ENCODE peak calls at places on chromosomes 3 and 15, in nine cellular contexts. Q is colonic mucosa, U is astrocyte, D is psoas muscle, T is fibroblast of pulmonary artery, R is fibroblast of mammary gland, E is HCT116, J is fibroblast of villous mesenchyme, L is astrocyte of the spinal cord. A is an unnamed sample.

GRCh38 chr3:132549890-132550578 is 47.0 kb upstream of the ACKR4 start:
- DNase-seq in J (peak), D (no peak), R (peak), T (peak), Q (no peak), L (peak), E (no peak), U (peak), A (peak)

GRCh38 chr3:3015472-3016089 is 94.6 kb downstream of the IL5RA start:
- DNase-seq in R (peak), U (peak), J (peak), E (peak), T (peak), D (no peak), L (peak), Q (peak), A (no peak)

GRCh38 chr3:122758877-122759670 is 34.6 kb downstream of the HSPBAP1 start:
- DNase-seq in U (no peak), J (peak), E (no peak), T (peak), R (peak), Q (no peak), L (no peak), D (no peak), A (peak)

GRCh38 chr3:23712656-23713559 is 92.8 kb upstream of the UBE2E1 start:
- DNase-seq in L (peak), J (peak), T (peak), Q (no peak), D (peak), U (peak), R (peak), E (no peak), A (peak)

GRCh38 chr3:65777050-65777449 is 261.7 kb downstream of the MAGI1 start:
- DNase-seq in J (no peak), T (no peak), R (no peak), Q (no peak), L (no peak), U (no peak), D (no peak), E (no peak), A (no peak)

GRCh38 chr15:60469893-60470641 is 8.9 kb downstream of the ICE2 start:
- DNase-seq in J (peak), D (no peak), E (no peak), Q (no peak), L (peak), R (no peak), U (no peak), T (peak), A (peak)

GRCh38 chr3:31407665-31408064 is 125.1 kb upstream of the STT3B start:
- DNase-seq in Q (no peak), E (no peak), U (peak), J (no peak), L (peak), D (no peak), R (peak), T (peak), A (peak)

GRCh38 chr3:179079537-179079936 is 7.9 kb upstream of the ZMAT3 start:
- DNase-seq in J (no peak), U (no peak), R (no peak), E (no peak), L (no peak), T (no peak), Q (no peak), D (no peak), A (no peak)

GRCh38 chr3:98323425-98323824 is 30.2 kb upstream of the OR5K4 start:
- DNase-seq in U (no peak), L (no peak), D (no peak), T (no peak), R (no peak), E (no peak), Q (no peak), J (no peak), A (no peak)

GRCh38 chr15:68558318-68559305 is 20.2 kb upstream of the CORO2B start:
- DNase-seq in T (no peak), J (no peak), L (no peak), D (no peak), E (no peak), U (no peak), R (no peak), Q (no peak), A (no peak)
- H3K4me3 ChIP-seq in T (no peak), J (no peak), L (peak), D (peak), E (no peak), U (peak), R (peak), Q (peak), A (peak)

GRCh38 chr3:136351351-136351750 is 101.2 kb downstream of the PCCB start:
- DNase-seq in U (peak), L (peak), E (no peak), T (no peak), D (no peak), Q (no peak), J (peak), R (no peak), A (peak)

GRCh38 chr3:136353461-136353860 is 103.3 kb downstream of the PCCB start:
- DNase-seq in U (no peak), L (no peak), D (no peak), Q (no peak), T (no peak), R (no peak), E (no peak), J (no peak), A (no peak)

GRCh38 chr3:136350557-136350956 is 100.4 kb downstream of the PCCB start:
- DNase-seq in E (no peak), D (no peak), Q (no peak), U (peak), R (peak), L (peak), T (peak), J (peak), A (peak)

GRCh38 chr3:136350132-136350531 is 100.0 kb downstream of the PCCB start:
- DNase-seq in U (peak), R (peak), L (peak), Q (no peak), T (peak), D (no peak), J (peak), E (no peak), A (peak)

DNA sequence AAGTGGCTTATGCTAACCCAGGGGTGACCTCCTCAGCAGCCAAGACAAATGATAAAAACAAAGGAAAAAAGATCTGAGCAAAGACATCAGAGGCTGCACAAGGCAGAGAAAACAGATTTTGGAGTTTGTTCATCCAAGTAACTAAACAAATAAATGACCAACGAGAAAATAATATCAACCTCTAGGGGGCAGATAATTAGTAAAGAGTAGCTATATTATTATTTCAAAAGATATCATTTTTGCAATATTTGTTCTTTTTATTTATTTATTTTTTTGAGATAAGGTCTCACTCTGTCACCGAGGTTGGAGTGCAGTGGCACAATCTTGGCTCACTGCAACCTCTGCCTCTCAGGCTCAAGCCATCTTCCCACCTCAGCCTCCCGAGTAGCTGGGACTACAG is 101.8 kb downstream of the PCCB start:
- DNase-seq in R (no peak), D (no peak), L (no peak), U (no peak), E (no peak), Q (no peak), J (no peak), T (no peak), A (no peak)
- TF ChIP-seq CTCF in R (peak), D (no peak), L (no peak), U (peak), E (peak), Q (no peak), J (peak), T (no peak), A (no peak)

GRCh38 chr3:177905173-177905894 is 630.9 kb upstream of the KCNMB2 start:
- DNase-seq in R (peak), D (no peak), E (no peak), J (peak), U (peak), T (peak), L (peak), Q (no peak), A (peak)
- H3K4me3 ChIP-seq in R (no peak), D (no peak), E (no peak), J (no peak), U (peak), T (no peak), L (no peak), Q (no peak), A (no peak)

DNA sequence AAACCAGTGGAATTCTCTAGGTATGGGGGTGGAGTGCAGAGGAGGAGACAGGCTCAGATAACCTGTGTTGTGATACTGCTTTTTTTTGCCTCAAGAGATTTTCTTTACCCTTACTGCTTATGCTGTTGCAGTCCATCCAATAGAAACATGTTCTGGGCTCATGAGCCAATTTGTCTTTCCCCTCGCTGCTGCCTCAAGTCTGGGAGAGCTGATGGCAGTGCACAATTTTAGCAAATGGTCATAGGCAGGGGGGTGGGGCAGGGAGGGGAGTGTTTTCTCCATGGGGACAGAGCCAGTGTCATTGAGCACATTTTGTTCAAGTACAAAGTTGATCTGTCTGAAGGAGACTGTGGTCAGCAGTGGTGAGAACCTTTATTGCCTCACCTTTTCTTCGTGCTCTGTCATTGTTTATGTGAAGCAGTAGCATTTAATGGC is 134.9 kb downstream of the MBNL1 start:
- DNase-seq in E (no peak), Q (no peak), J (peak), D (peak), T (peak), L (no peak), R (peak), U (peak), A (no peak)
- TF ChIP-seq CTCF in E (no peak), Q (no peak), J (no peak), D (no peak), T (no peak), L (no peak), R (no peak), U (no peak), A (no peak)

GRCh38 chr15:99017322-99017701 is 9.7 kb upstream of the PGPEP1L start:
- DNase-seq in Q (no peak), U (no peak), D (no peak), R (no peak), L (no peak), E (no peak), T (no peak), J (no peak), A (no peak)

GRCh38 chr15:99010743-99011142 is 3.2 kb upstream of the PGPEP1L start:
- DNase-seq in E (no peak), L (no peak), Q (no peak), U (peak), R (no peak), T (peak), J (no peak), D (no peak), A (peak)

GRCh38 chr15:99015677-99016568 is 8.3 kb upstream of the PGPEP1L start:
- DNase-seq in T (no peak), D (no peak), J (no peak), L (no peak), R (no peak), E (no peak), U (no peak), Q (no peak), A (no peak)

GRCh38 chr15:99016680-99017321 is 9.2 kb upstream of the PGPEP1L start:
- DNase-seq in E (no peak), T (no peak), U (peak), J (no peak), D (peak), Q (no peak), R (peak), L (no peak), A (peak)

GRCh38 chr15:99014803-99015676 is 7.4 kb upstream of the PGPEP1L start:
- DNase-seq in R (peak), Q (peak), E (peak), T (peak), U (peak), D (peak), L (peak), J (peak), A (peak)
- H3K4me3 ChIP-seq in R (peak), Q (peak), E (peak), T (peak), U (peak), D (peak), L (peak), J (peak), A (peak)

DNA sequence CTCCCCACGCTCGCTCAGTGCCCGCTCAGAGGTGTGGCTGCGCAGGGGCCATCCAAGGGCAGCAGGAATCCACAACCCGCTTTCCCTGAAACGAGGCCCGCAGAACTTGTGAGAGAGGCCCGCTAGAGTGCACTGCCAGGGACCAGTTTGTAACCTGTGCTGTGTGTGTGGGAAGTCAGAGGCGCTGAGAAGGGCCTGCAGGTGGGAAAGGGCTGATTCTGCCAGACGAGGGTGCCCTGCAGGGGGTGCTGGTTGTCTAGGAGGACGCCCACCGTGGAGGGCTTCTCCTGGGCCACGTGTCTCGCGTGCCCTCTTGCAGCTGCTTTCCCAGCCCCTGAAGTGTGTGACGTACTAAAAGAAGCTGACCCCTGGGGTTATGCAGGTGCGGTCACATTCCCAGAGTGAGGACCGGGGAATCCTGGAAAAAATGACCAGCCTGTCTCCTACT is 83.3 kb downstream of the C3orf70 start:
- DNase-seq in L (no peak), J (no peak), D (no peak), T (no peak), Q (peak), R (no peak), E (no peak), U (no peak), A (no peak)
- TF ChIP-seq CTCF in L (no peak), J (no peak), D (no peak), T (no peak), Q (no peak), R (no peak), E (peak), U (no peak), A (no peak)

DNA sequence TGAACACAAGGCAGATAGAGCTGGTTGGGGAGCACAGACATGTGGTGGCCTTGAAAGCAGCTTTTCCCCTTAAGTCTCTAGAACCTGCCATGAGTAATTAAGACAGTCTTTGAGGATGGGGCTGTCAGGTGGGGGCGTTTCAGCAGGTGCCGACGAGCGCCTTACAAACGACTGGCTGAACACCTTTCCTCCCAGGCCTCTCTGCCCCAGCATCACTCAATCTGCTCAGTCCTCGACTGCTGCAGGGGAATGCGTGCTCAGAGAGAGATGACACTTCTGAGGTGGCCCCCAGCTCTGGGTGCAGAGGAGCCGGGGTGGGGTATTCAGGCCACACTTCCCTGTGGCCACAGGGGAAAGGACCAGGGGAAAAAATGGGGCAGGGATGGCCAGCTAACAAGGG is 8.1 kb upstream of the NCKIPSD start:
- DNase-seq in R (no peak), U (no peak), D (no peak), L (no peak), Q (no peak), T (no peak), E (no peak), J (no peak), A (no peak)
- H3K4me3 ChIP-seq in R (peak), U (peak), D (peak), L (peak), Q (no peak), T (peak), E (no peak), J (peak), A (peak)

DNA sequence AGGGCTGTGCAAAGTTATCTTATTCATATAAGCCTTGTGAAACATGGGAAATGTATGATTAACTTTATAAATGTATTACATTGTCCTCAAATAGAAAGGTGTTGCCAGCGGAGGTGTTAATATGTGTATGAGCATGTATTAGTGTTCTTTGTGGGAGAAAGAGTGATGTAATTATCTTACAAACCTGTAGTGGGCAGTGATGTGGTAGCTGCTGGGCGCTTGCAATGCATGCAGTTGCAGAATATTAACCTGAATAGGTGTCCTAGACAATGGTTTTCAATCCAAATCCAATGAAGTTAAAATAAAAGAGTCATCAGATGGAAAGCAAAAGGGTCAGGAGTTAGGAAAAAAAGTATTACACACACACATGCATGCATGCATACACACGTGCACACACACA is 881.3 kb upstream of the CADM2 start:
- DNase-seq in L (no peak), T (no peak), R (no peak), E (no peak), D (no peak), U (no peak), J (no peak), Q (no peak), A (no peak)
- TF ChIP-seq CTCF in L (peak), T (peak), R (no peak), E (no peak), D (no peak), U (peak), J (no peak), Q (no peak), A (no peak)

GRCh38 chr3:75218577-75218976 is 445.6 kb upstream of the FRG2C start:
- DNase-seq in T (no peak), E (no peak), L (no peak), D (no peak), R (no peak), Q (no peak), J (no peak), U (no peak), A (no peak)
- H3K4me3 ChIP-seq in T (no peak), E (no peak), L (no peak), D (no peak), R (no peak), Q (no peak), J (no peak), U (no peak), A (no peak)

GRCh38 chr15:80173022-80173759 is 20.4 kb downstream of the FAH start:
- DNase-seq in J (peak), U (no peak), T (peak), E (peak), Q (peak), D (peak), R (peak), L (peak), A (peak)
- TF ChIP-seq CTCF in J (peak), U (peak), T (peak), E (peak), Q (peak), D (peak), R (peak), L (peak), A (peak)